ENCODE peak calls at places on chromosomes 13 and 19, in ten cellular contexts. O is spleen, U is foreskin fibroblast, V is cardiac muscle cell, R is epithelial cell of esophagus, E is right cardiac atrium, G is trophoblast cell, P is adipocyte, Y is brain microvascular endothelial cell, S is thoracic aorta. M is an unnamed sample.

GRCh38 chr19:18417250-18418033 is 1.8 kb upstream of the SSBP4 start:
- DNase-seq in O (peak; percentile 93), U (peak; percentile 85), V (peak; percentile 83), R (no peak), E (peak; percentile 91), G (peak; percentile 75), P (peak; percentile 91), Y (peak; percentile 56), S (no peak), M (no peak)

GRCh38 chr19:21604351-21604926 is 99.0 kb downstream of the ZNF429 start:
- DNase-seq in O (no peak), U (no peak), V (peak; percentile 26), R (peak; percentile 20), E (no peak), G (peak; percentile 55), P (peak; percentile 56), Y (no peak), S (no peak), M (no peak)

GRCh38 chr13:36346222-36347083 is at the start of gene SPART:
- DNase-seq in O (peak; percentile 97), U (peak; percentile 95), V (peak; percentile 91), R (peak; percentile 86), E (peak; percentile 93), G (peak; percentile 98), P (peak; percentile 98), Y (peak; percentile 90), S (peak; percentile 84), M (peak; percentile 79)

GRCh38 chr19:13012690-13013608 is 17.7 kb downstream of the NFIX start:
- DNase-seq in O (no peak), U (peak; percentile 62), V (no peak), R (no peak), E (peak; percentile 71), G (peak; percentile 36), P (no peak), Y (no peak), S (no peak), M (no peak)

GRCh38 chr19:51959791-51960190 is 26.8 kb downstream of the ZNF350 start:
- DNase-seq in O (no peak), U (no peak), V (no peak), R (no peak), E (no peak), G (no peak), P (peak; percentile 1), Y (no peak), S (no peak), M (no peak)

GRCh38 chr13:74288361-74288911 is 154.2 kb upstream of the KLF12 start:
- DNase-seq in O (peak; percentile 79), U (no peak), V (peak; percentile 39), R (peak; percentile 55), E (peak; percentile 55), G (no peak), P (no peak), Y (no peak), S (no peak), M (peak; percentile 26)

GRCh38 chr19:925087-925911 is 536 bp upstream of the ARID3A start:
- DNase-seq in O (peak; percentile 94), U (peak; percentile 78), V (peak; percentile 90), R (peak; percentile 79), E (peak; percentile 77), G (peak; percentile 89), P (peak; percentile 91), Y (peak; percentile 61), S (no peak), M (peak; percentile 94)

GRCh38 chr19:7778081-7778480 is 15.0 kb downstream of the CLEC4M start:
- DNase-seq in O (no peak), U (no peak), V (no peak), R (no peak), E (no peak), G (no peak), P (no peak), Y (no peak), S (no peak), M (no peak)

GRCh38 chr13:110794209-110794608 is 80.7 kb downstream of the ING1 start:
- DNase-seq in O (no peak), U (no peak), V (no peak), R (no peak), E (no peak), G (no peak), P (no peak), Y (no peak), S (no peak), M (no peak)

GRCh38 chr13:41061914-41062837 is 867 bp downstream of the WBP4 start:
- DNase-seq in O (no peak), U (peak; percentile 9), V (peak; percentile 79), R (peak; percentile 80), E (no peak), G (peak; percentile 85), P (peak; percentile 90), Y (peak; percentile 50), S (no peak), M (peak; percentile 39)

GRCh38 chr13:107202371-107203023 is 634.6 kb upstream of the ARGLU1 start:
- DNase-seq in O (no peak), U (no peak), V (no peak), R (peak; percentile 77), E (peak; percentile 63), G (no peak), P (peak; percentile 55), Y (peak; percentile 22), S (no peak), M (no peak)

GRCh38 chr13:48233097-48233885 is at the start of gene ITM2B:
- DNase-seq in O (peak; percentile 95), U (peak; percentile 59), V (peak; percentile 85), R (peak; percentile 74), E (peak; percentile 84), G (no peak), P (peak; percentile 86), Y (peak; percentile 51), S (no peak), M (peak; percentile 43)

GRCh38 chr19:28394705-28395104 is 818.2 kb downstream of the UQCRFS1 start:
- DNase-seq in O (no peak), U (no peak), V (no peak), R (no peak), E (no peak), G (no peak), P (no peak), Y (no peak), S (no peak), M (peak; percentile 54)

GRCh38 chr19:6778386-6778785 is 5.9 kb downstream of the VAV1 start:
- DNase-seq in O (no peak), U (no peak), V (no peak), R (no peak), E (no peak), G (no peak), P (no peak), Y (no peak), S (no peak), M (peak; percentile 76)

GRCh38 chr13:90562388-90562787 is 785.1 kb upstream of the MIR17HG start:
- DNase-seq in O (no peak), U (no peak), V (no peak), R (no peak), E (no peak), G (no peak), P (no peak), Y (no peak), S (no peak), M (no peak)

DNA sequence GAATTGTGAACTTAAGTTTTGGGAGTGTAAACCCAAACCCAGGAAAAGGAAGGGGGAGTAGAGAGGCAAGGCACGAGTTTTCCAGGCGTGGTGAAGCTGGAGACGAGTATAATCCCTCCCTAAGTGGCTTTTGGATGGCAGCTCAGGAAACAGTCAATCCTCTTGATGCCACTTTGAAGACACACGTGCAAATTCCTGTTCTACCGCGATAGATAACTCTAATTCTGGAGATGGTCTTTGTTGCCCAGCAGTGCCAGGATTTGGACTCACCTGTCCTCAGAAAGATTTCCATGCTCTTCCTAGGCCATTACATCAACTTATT is 2.0 kb downstream of the HS6ST3 start:
- DNase-seq in O (no peak), U (no peak), V (no peak), R (no peak), E (no peak), G (no peak), P (no peak), Y (no peak), S (no peak), M (no peak)
- H3K4me3 ChIP-seq in O (peak overlapping the region; percentile 64), U (no peak overlapping the region), V (peak overlapping the region; percentile 39), R (no peak overlapping the region), E (peak overlapping the region; percentile 84), G (no peak overlapping the region), P (no peak overlapping the region), Y (no peak overlapping the region), S (peak overlapping the region; percentile 64), M (no peak overlapping the region)

GRCh38 chr13:85316501-85316900 is 482.7 kb downstream of the SLITRK6 start:
- DNase-seq in O (no peak), U (no peak), V (no peak), R (no peak), E (no peak), G (no peak), P (no peak), Y (no peak), S (no peak), M (no peak)
- H3K4me3 ChIP-seq in O (no peak overlapping the region), U (no peak overlapping the region), V (no peak overlapping the region), R (no peak overlapping the region), E (peak overlapping the region; percentile 9), G (no peak overlapping the region), P (peak overlapping the region; percentile 41), Y (no peak overlapping the region), S (no peak overlapping the region), M (no peak overlapping the region)

DNA sequence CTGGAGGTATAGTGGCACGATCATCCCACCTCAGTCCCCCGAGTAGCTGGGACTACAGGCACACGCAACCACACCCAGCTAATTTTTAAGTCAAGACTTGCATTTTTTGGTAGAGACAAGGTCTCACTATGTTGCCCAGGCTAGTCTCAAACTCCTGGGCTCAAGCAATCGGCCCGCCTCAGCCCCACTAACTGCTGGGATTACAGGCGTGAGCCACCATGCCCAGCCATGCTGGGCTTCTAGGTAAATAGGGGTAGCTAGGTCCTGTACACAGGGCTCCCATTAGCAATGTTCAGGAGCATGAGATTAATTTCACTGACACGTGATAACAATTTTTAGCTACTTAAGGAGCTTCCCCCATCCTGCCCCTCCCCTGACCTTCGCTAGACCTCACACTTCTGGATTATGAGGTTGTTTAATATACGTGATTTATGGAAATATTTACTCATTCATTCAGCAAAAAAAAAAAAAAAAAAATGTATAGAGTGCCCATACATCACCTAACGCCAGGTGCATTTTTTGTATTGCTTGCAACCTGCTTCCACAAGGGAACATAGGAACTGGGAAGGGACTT is 19.2 kb downstream of the TMEM272 start:
- DNase-seq in O (no peak), U (no peak), V (no peak), R (no peak), E (no peak), G (no peak), P (no peak), Y (no peak), S (no peak), M (no peak)
- H3K4me3 ChIP-seq in O (peak overlapping the region; percentile 51), U (no peak overlapping the region), V (no peak overlapping the region), R (no peak overlapping the region), E (no peak overlapping the region), G (no peak overlapping the region), P (no peak overlapping the region), Y (no peak overlapping the region), S (no peak overlapping the region), M (no peak overlapping the region)

GRCh38 chr13:114121496-114122466 is 10.6 kb downstream of the RASA3 start:
- DNase-seq in O (no peak), U (no peak), V (no peak), R (no peak), E (peak; percentile 21), G (no peak), P (no peak), Y (no peak), S (no peak), M (no peak)
- H3K4me3 ChIP-seq in O (no peak overlapping the region), U (no peak overlapping the region), V (no peak overlapping the region), R (no peak overlapping the region), E (no peak overlapping the region), G (no peak overlapping the region), P (no peak overlapping the region), Y (no peak overlapping the region), S (no peak overlapping the region), M (no peak overlapping the region)

GRCh38 chr13:99956473-99957349 is 14.9 kb downstream of the ZIC5 start:
- DNase-seq in O (no peak), U (no peak), V (peak; percentile 24), R (no peak), E (no peak), G (no peak), P (no peak), Y (no peak), S (no peak), M (no peak)
- H3K4me3 ChIP-seq in O (peak overlapping the region; percentile 52), U (no peak overlapping the region), V (peak overlapping the region; percentile 20), R (no peak overlapping the region), E (no peak overlapping the region), G (no peak overlapping the region), P (peak overlapping the region; percentile 69), Y (peak overlapping the region; percentile 5), S (peak overlapping the region; percentile 51), M (no peak overlapping the region)

M was measured in MM.1S.